ENCODE peak calls at places on chromosomes 6 and 20, in six cellular contexts. U is stimulated activated CD8-positive, alpha-beta memory T cell treated with anti-CD3 and anti-CD28 coated beads, Interleukin-4, amount 100 ng/mL, for 1 hour; P is stimulated activated CD4-positive, alpha-beta T cell treated with anti-CD3 and anti-CD28 coated beads, TNF-alpha, amount 100 ng/mL, for 1 hour; R is LoVo; G is iris pigment epithelial cell; N is HEK293T. O is an unnamed sample.

GRCh38 chr20:63825331-63826118 is 5.5 kb downstream of the ZBTB46 start:
- DNase-seq in N (no peak), P (no peak), R (no peak), U (no peak), G (no peak), O (no peak)

GRCh38 chr6:20269147-20269546 is 56.9 kb upstream of the MBOAT1 start:
- DNase-seq in R (no peak), P (no peak), N (no peak), U (no peak), G (no peak), O (no peak)

GRCh38 chr20:20184149-20184548 is 131.8 kb downstream of the CFAP61 start:
- DNase-seq in N (no peak), P (no peak), R (no peak), U (no peak), G (peak), O (no peak)

GRCh38 chr6:26158581-26159416 is 71.6 kb downstream of the HFE start:
- DNase-seq in U (peak), P (no peak), R (peak), N (peak), G (peak), O (no peak)

GRCh38 chr6:159682265-159682664 is 10.8 kb downstream of the SOD2 start:
- DNase-seq in G (peak), R (no peak), U (no peak), P (no peak), N (no peak), O (no peak)

GRCh38 chr6:79180082-79180481 is 54.4 kb downstream of the HMGN3 start:
- DNase-seq in G (no peak), R (no peak), U (no peak), P (no peak), N (no peak), O (no peak)

GRCh38 chr6:84078335-84078734 is 44.8 kb downstream of the MRAP2 start:
- DNase-seq in G (no peak), N (no peak), U (no peak), R (no peak), P (no peak), O (no peak)

GRCh38 chr6:121826156-121826810 is 390.8 kb downstream of the GJA1 start:
- DNase-seq in R (peak), G (peak), N (no peak), U (no peak), P (no peak), O (no peak)

GRCh38 chr6:11025911-11026635 is 18.0 kb downstream of the ELOVL2 start:
- DNase-seq in N (no peak), P (no peak), R (no peak), G (no peak), U (no peak), O (no peak)

GRCh38 chr6:39017481-39017880 is 31.1 kb upstream of the GLP1R start:
- DNase-seq in P (no peak), R (no peak), U (no peak), N (no peak), G (no peak), O (no peak)

GRCh38 chr20:32839227-32839981 is 19.3 kb upstream of the EFCAB8 start:
- DNase-seq in U (no peak), G (no peak), R (no peak), N (no peak), P (no peak), O (no peak)

GRCh38 chr6:134835998-134836397 is 113.9 kb downstream of the ALDH8A1 start:
- DNase-seq in R (no peak), N (no peak), P (no peak), U (no peak), G (no peak), O (no peak)

GRCh38 chr6:5677219-5678000 is 329.3 kb downstream of the NRN1 start:
- DNase-seq in U (no peak), N (no peak), R (no peak), P (no peak), G (peak), O (no peak)

GRCh38 chr6:6008648-6009421 is 2.1 kb upstream of the NRN1 start:
- DNase-seq in G (no peak), R (peak), P (no peak), U (no peak), N (peak), O (no peak)

GRCh38 chr6:44525761-44526351 is 138.3 kb downstream of the CDC5L start:
- DNase-seq in G (no peak), N (no peak), R (no peak), U (no peak), P (no peak), O (no peak)

GRCh38 chr20:37622728-37623127 is 71.1 kb upstream of the CTNNBL1 start:
- DNase-seq in R (no peak), P (no peak), G (no peak), N (no peak), U (no peak), O (no peak)

GRCh38 chr20:46458891-46459750 is 52.7 kb upstream of the ELMO2 start:
- DNase-seq in U (no peak), P (no peak), R (no peak), G (no peak), N (no peak), O (no peak)

GRCh38 chr6:106540907-106541306 is 88.4 kb downstream of the RTN4IP1 start:
- DNase-seq in G (peak), U (no peak), P (no peak), N (no peak), R (no peak), O (no peak)

GRCh38 chr20:1388706-1389483 is 4.0 kb downstream of the FKBP1A start:
- DNase-seq in G (no peak), R (no peak), P (no peak), N (no peak), U (no peak), O (peak)

GRCh38 chr6:82145926-82146452 is 101.6 kb downstream of the IBTK start:
- DNase-seq in P (no peak), U (no peak), G (no peak), R (no peak), N (no peak), O (no peak)

GRCh38 chr6:14661188-14661587 is 543.6 kb downstream of the CD83 start:
- DNase-seq in N (no peak), U (peak), G (peak), P (no peak), R (no peak), O (no peak)

GRCh38 chr20:63091901-63092659 is 85.3 kb upstream of the BHLHE23 start:
- DNase-seq in G (no peak), P (no peak), N (no peak), U (no peak), R (no peak), O (peak)

GRCh38 chr6:89475634-89476033 is 42.7 kb downstream of the ANKRD6 start:
- DNase-seq in R (peak), U (no peak), G (peak), P (no peak), N (no peak), O (peak)

GRCh38 chr20:62096421-62097380 is 25.6 kb upstream of the LSM14B start:
- DNase-seq in U (no peak), N (no peak), P (no peak), G (no peak), R (no peak), O (no peak)

GRCh38 chr6:36430351-36430750 is 12.3 kb downstream of the PXT1 start:
- DNase-seq in U (no peak), G (peak), N (no peak), R (no peak), P (no peak), O (no peak)

GRCh38 chr6:133350928-133351327 is 109.8 kb downstream of the EYA4 start:
- DNase-seq in N (no peak), R (no peak), P (no peak), U (no peak), G (no peak), O (no peak)

GRCh38 chr6:10412165-10412947 is 2.5 kb downstream of the TFAP2A start:
- DNase-seq in G (peak), U (no peak), R (peak), N (no peak), P (no peak), O (no peak)

GRCh38 chr6:52663935-52664184 is 7.1 kb upstream of the TMEM14A start:
- DNase-seq in N (no peak), G (no peak), P (no peak), U (no peak), R (no peak), O (no peak)

GRCh38 chr6:44217332-44218143 is 812 bp downstream of the MYMX start:
- DNase-seq in R (no peak), N (no peak), P (no peak), G (no peak), U (no peak), O (peak)